ENCODE peak calls at places on chromosomes 7 and 10, in seven cellular contexts. B, E, S, H, A, U and C are unnamed samples.

GRCh38 chr10:62426086-62426485 is 51.9 kb downstream of the ZNF365 start:
- DNase-seq in B (no peak), E (peak), H (no peak), A (no peak), U (no peak), S (peak), C (no peak)

GRCh38 chr7:96734343-96734742 is 24.7 kb upstream of the SEM1 start:
- DNase-seq in E (no peak), S (no peak), A (no peak), H (no peak), B (no peak), U (no peak), C (no peak)

GRCh38 chr7:45574521-45575500 is 643 bp downstream of the ADCY1 start:
- DNase-seq in A (peak), E (no peak), H (no peak), B (no peak), S (no peak), U (no peak), C (no peak)

GRCh38 chr10:3801558-3802192 is 16.7 kb upstream of the KLF6 start:
- DNase-seq in E (no peak), H (no peak), U (no peak), B (no peak), A (no peak), S (no peak), C (no peak)

GRCh38 chr10:104339469-104340098 is 1.3 kb upstream of the ITPRIP start:
- DNase-seq in H (no peak), S (no peak), U (no peak), E (no peak), A (no peak), B (peak), C (no peak)

GRCh38 chr10:22611425-22612111 is 102.8 kb downstream of the PIP4K2A start:
- DNase-seq in B (no peak), U (no peak), S (no peak), A (no peak), E (no peak), H (peak), C (peak)

GRCh38 chr7:72435913-72436480 is 23.9 kb upstream of the CALN1 start:
- DNase-seq in S (no peak), B (no peak), U (no peak), A (no peak), H (no peak), E (no peak), C (no peak)

GRCh38 chr7:153002164-153002563 is 242.6 kb downstream of the ACTR3B start:
- DNase-seq in B (no peak), E (no peak), S (no peak), H (no peak), U (no peak), A (no peak), C (no peak)

GRCh38 chr10:52883996-52884871 is 111.7 kb upstream of the MBL2 start:
- DNase-seq in U (peak), H (no peak), E (peak), B (peak), A (peak), S (no peak), C (no peak)

GRCh38 chr7:129512192-129512591 is 9.9 kb downstream of the SMKR1 start:
- DNase-seq in U (no peak), H (no peak), S (no peak), B (no peak), A (no peak), E (no peak), C (no peak)

GRCh38 chr7:29921404-29922010 is 68.1 kb downstream of the SCRN1 start:
- DNase-seq in H (peak), A (peak), S (peak), B (no peak), U (no peak), E (peak), C (peak)

GRCh38 chr7:115043605-115044004 is 121.7 kb downstream of the MDFIC start:
- DNase-seq in H (no peak), U (no peak), S (no peak), A (no peak), B (no peak), E (no peak), C (no peak)

GRCh38 chr10:70835895-70836294 is 20.1 kb downstream of the SGPL1 start:
- DNase-seq in A (no peak), B (peak), H (no peak), U (no peak), S (no peak), E (no peak), C (no peak)

GRCh38 chr10:99329238-99329890 is at the start of gene CNNM1:
- DNase-seq in H (no peak), E (peak), B (no peak), S (peak), A (peak), U (no peak), C (no peak)

GRCh38 chr10:10977231-10977956 is 40.3 kb upstream of the CELF2 start:
- DNase-seq in U (peak), H (no peak), S (no peak), A (no peak), E (no peak), B (no peak), C (no peak)

GRCh38 chr7:2978403-2978802 is 65.3 kb downstream of the CARD11 start:
- DNase-seq in U (no peak), S (peak), A (no peak), B (no peak), E (no peak), H (peak), C (peak)

GRCh38 chr7:76108540-76109233 is 60.8 kb downstream of the MDH2 start:
- DNase-seq in A (no peak), S (no peak), H (no peak), U (peak), B (peak), E (no peak), C (no peak)

GRCh38 chr7:108308913-108309312 is 147.3 kb downstream of the NRCAM start:
- DNase-seq in E (no peak), H (no peak), U (no peak), B (no peak), S (no peak), A (no peak), C (no peak)

GRCh38 chr10:89078729-89079672 is 88.4 kb downstream of the FAS start:
- DNase-seq in S (no peak), A (no peak), E (no peak), U (no peak), B (no peak), H (no peak), C (no peak)

GRCh38 chr7:134851141-134851540 is 71.7 kb downstream of the CALD1 start:
- DNase-seq in E (no peak), A (no peak), H (no peak), U (no peak), B (no peak), S (no peak), C (no peak)

GRCh38 chr7:34155225-34155908 is 250.0 kb downstream of the BMPER start:
- DNase-seq in H (no peak), B (no peak), A (no peak), U (peak), S (no peak), E (no peak), C (no peak)

GRCh38 chr10:5512881-5513698 is 11.7 kb upstream of the CALML3 start:
- DNase-seq in S (no peak), U (no peak), E (peak), A (no peak), B (no peak), H (no peak), C (no peak)

GRCh38 chr10:43396061-43396927 is 12.7 kb downstream of the HNRNPF start:
- DNase-seq in S (peak), B (peak), U (peak), A (peak), E (peak), H (peak), C (peak)

GRCh38 chr10:126253613-126254002 is 134.7 kb downstream of the ADAM12 start:
- DNase-seq in B (no peak), H (no peak), U (no peak), E (no peak), A (no peak), S (no peak), C (no peak)

GRCh38 chr7:142459557-142459963 is 201.7 kb upstream of the PRSS58 start:
- DNase-seq in S (no peak), H (peak), B (no peak), E (peak), U (no peak), A (no peak), C (peak)

GRCh38 chr7:115153770-115154468 is 232.0 kb downstream of the MDFIC start:
- DNase-seq in B (no peak), H (no peak), E (no peak), U (no peak), S (no peak), A (no peak), C (no peak)

GRCh38 chr7:5696346-5697100 is 84.9 kb downstream of the RNF216 start:
- DNase-seq in H (no peak), A (no peak), S (no peak), U (no peak), B (no peak), E (peak), C (no peak)

GRCh38 chr10:103241262-103242011 is 4.2 kb upstream of the RPEL1 start:
- DNase-seq in E (peak), U (peak), H (no peak), A (no peak), B (no peak), S (no peak), C (no peak)

GRCh38 chr10:81688459-81688858 is 186.5 kb upstream of the NRG3 start:
- DNase-seq in H (no peak), U (no peak), E (no peak), A (no peak), B (no peak), S (no peak), C (no peak)

GRCh38 chr7:85176197-85176596 is 10.7 kb downstream of the SEMA3D start:
- DNase-seq in H (no peak), A (no peak), S (no peak), U (no peak), E (no peak), B (no peak), C (no peak)

GRCh38 chr7:105309235-105310156 is 79.2 kb downstream of the SRPK2 start:
- DNase-seq in E (no peak), U (no peak), A (no peak), B (no peak), H (no peak), S (no peak), C (no peak)

GRCh38 chr10:17733620-17734019 is 18.4 kb upstream of the TMEM236 start:
- DNase-seq in H (no peak), E (no peak), S (no peak), A (no peak), U (no peak), B (no peak), C (no peak)